ENCODE peak calls at places on chromosomes 13 and 19, in six cellular contexts. F is body of pancreas, P is uterus, D is tibial nerve, G is HCT116, U is stomach. Q is an unnamed sample.

GRCh38 chr19:3783660-3784584 is 2.3 kb downstream of the MATK start:
- DNase-seq in F (no peak), G (no peak), U (no peak), P (no peak), D (no peak), Q (no peak)

GRCh38 chr13:57640582-57640981 is 9.0 kb downstream of the PCDH17 start:
- DNase-seq in G (no peak), F (no peak), D (no peak), P (no peak), U (no peak), Q (no peak)

GRCh38 chr13:61358599-61358998 is 57.0 kb downstream of the PCDH20 start:
- DNase-seq in F (no peak), U (no peak), P (no peak), G (no peak), D (no peak), Q (no peak)

GRCh38 chr13:49524740-49525501 is 29.2 kb downstream of the PHF11 start:
- DNase-seq in G (no peak), U (no peak), F (no peak), P (no peak), D (no peak), Q (no peak)

GRCh38 chr13:46736568-46736967 is 60.4 kb downstream of the ESD start:
- DNase-seq in U (no peak), F (no peak), D (no peak), P (no peak), G (no peak), Q (no peak)

GRCh38 chr13:113404723-113405471 is 41.0 kb upstream of the GRTP1 start:
- DNase-seq in P (no peak), U (no peak), F (no peak), D (peak; percentile 2), G (no peak), Q (no peak)

GRCh38 chr13:35927554-35927953 is 203.6 kb downstream of the DCLK1 start:
- DNase-seq in P (peak; percentile 75), D (no peak), U (no peak), G (no peak), F (no peak), Q (peak; percentile 28)

GRCh38 chr13:109782066-109782822 is 4.1 kb downstream of the IRS2 start:
- DNase-seq in U (no peak), P (no peak), G (no peak), D (no peak), F (no peak), Q (no peak)

GRCh38 chr13:105395041-105395440 is 1140.4 kb downstream of the EFNB2 start:
- DNase-seq in G (no peak), P (no peak), F (no peak), D (no peak), U (no peak), Q (no peak)

GRCh38 chr19:11373166-11373884 is 1.1 kb upstream of the SWSAP1 start:
- DNase-seq in D (no peak), G (no peak), U (peak; percentile 44), P (no peak), F (peak; percentile 62), Q (no peak)

GRCh38 chr19:18368504-18369222 is 17.3 kb upstream of the GDF15 start:
- DNase-seq in U (peak; percentile 62), D (no peak), P (no peak), G (no peak), F (peak; percentile 78), Q (no peak)

GRCh38 chr13:79289557-79289956 is 116.5 kb downstream of the RBM26 start:
- DNase-seq in D (no peak), U (no peak), F (no peak), G (no peak), P (no peak), Q (no peak)

GRCh38 chr19:16209266-16209665 is 11.6 kb downstream of the AP1M1 start:
- DNase-seq in D (no peak), G (no peak), P (no peak), F (no peak), U (no peak), Q (no peak)

DNA sequence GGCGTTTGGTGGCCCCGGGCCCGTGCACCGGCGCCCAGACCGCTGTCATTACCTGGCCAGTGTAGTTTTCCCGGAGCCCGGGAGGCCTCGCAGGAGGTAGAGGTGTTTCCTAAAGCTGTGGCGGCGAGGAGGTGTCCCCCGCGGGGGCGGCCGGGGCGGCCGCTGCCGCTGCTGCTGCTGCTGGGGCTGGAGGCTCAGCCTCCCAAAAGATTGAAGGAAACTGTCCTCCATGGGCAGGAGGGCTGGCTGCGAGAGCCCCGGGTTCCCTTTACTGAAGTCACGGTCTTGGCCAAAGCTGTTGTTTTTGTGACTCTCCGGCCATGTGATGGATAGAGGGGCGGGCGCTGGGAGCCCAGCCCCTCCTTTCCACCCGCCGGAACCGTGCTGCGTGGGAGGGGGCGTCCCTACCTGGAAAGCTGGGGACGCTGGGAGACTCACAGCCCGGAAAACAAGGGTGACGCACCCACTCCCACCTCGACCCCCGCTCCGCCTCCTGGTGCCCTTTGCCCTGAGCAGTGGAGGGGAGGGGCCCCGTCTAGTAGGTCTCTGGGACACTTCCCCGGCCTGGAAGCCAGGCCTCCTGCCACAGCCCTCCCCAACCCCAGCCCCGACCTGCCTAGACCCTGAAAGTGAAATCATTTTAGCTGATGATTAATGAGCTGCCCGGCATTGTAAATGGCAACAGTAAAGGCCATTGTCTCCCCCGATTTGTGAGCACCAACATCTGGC is at the start of gene N4BP2L1:
- DNase-seq in U (peak; percentile 71), F (peak; percentile 88), P (peak; percentile 81), G (no peak), D (peak; percentile 63), Q (peak; percentile 50)
- TF ChIP-seq POLR2A in U (no peak), F (peak; percentile 83), P (peak; percentile 96), G (no peak), D (peak; percentile 96), Q (no peak)

DNA sequence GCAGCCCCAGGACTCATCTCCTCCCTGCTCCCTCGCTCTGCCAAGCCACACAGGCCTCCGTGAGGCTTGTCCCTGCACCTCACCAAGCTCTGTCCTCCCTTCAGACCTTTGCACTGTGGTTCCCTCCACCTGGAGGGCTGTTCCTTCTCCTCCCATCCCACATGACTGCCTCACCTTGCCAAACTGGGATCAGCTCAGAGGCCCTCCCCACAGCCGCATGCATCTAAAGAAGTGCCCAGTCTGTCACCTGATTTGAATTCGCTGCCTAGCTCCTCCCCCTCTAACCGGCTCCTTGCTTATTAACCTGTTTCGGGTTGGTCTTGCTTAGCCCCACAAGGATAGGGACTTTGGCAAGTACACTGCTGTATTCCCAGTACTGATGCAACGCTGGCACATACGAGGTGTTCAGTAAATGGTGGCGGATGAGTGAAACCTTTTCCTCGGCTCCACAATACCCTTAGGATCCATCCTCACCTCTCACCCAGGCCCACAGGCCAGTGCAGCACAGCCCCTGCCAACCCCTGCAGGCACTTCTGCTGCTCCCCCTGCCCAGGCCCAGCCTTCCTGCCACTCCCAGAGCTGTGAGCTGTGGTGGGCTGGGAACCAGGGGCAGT is 4.4 kb downstream of the AKT2 start:
- DNase-seq in U (peak; percentile 70), G (no peak), D (no peak), F (peak; percentile 63), P (no peak), Q (no peak)
- TF ChIP-seq POLR2A in U (no peak), G (no peak), D (no peak), F (no peak), P (no peak), Q (no peak)

GRCh38 chr19:2288010-2288742 is 6.2 kb upstream of the PEAK3 start:
- DNase-seq in P (no peak), U (no peak), D (no peak), G (no peak), F (no peak), Q (no peak)

GRCh38 chr19:2288743-2289713 is 7.1 kb upstream of the PEAK3 start:
- DNase-seq in D (no peak), U (no peak), P (no peak), F (no peak), G (no peak), Q (no peak)

GRCh38 chr19:2289714-2290435 is 7.9 kb upstream of the PEAK3 start:
- DNase-seq in D (no peak), U (peak; percentile 41), F (no peak), G (no peak), P (no peak), Q (no peak)

GRCh38 chr19:2291185-2291751 is 9.3 kb upstream of the PEAK3 start:
- DNase-seq in G (no peak), F (no peak), P (no peak), U (no peak), D (no peak), Q (no peak)

DNA sequence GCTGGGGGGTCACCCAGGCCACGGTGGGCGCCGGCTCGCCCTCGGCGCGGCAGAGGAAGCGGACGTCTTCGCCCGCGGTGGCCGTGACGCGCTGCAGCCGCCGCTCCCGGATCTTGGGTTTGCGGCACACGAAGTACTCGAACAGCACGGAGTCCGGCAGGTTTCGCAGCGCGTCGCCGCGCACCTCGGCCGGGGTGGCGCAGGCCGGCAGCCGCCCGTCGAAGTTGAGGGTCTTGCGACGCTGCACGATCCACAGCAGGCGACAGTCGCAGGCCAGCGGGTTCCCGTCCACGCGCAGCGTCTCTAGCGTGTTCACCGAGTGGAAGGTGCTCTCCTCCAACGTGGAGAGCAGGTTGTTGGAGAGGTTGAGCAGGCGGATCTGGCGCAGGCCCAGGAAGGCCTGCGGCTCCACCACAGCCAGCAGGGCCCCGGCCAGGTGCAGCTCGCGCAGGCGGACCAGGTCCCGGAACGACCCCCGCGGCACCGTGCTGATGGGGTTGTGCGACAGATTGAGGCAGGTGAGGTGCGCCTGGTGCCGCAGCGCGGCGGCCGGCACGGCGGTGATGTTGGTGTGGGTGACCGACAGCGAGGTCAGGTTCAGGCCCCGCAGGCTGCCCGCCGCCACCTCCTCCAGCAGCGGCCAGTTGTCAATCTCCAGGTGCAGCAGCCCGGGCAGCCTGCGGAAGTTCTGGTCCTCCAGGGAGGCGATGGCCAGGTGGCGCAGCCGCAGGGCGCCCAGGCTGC is 8.6 kb upstream of the PEAK3 start:
- DNase-seq in P (no peak), U (no peak), F (peak; percentile 23), G (no peak), D (no peak), Q (no peak)
- TF ChIP-seq POLR2A in P (no peak), U (no peak), F (no peak), G (no peak), D (no peak), Q (no peak)

GRCh38 chr19:38315657-38316476 is at the start of gene YIF1B:
- DNase-seq in U (peak; percentile 96), P (peak; percentile 97), G (peak; percentile 97), F (peak; percentile 97), D (peak; percentile 92), Q (peak; percentile 99)

GRCh38 chr19:38319421-38320258 is at the start of gene KCNK6:
- DNase-seq in G (no peak), P (peak; percentile 40), D (no peak), U (peak; percentile 70), F (peak; percentile 63), Q (no peak)

GRCh38 chr19:38318595-38319142 is 976 bp upstream of the KCNK6 start:
- DNase-seq in D (no peak), F (peak; percentile 52), G (no peak), U (no peak), P (peak; percentile 33), Q (no peak)

GRCh38 chr19:38316477-38317067 is 825 bp upstream of the YIF1B start:
- DNase-seq in F (no peak), U (no peak), G (no peak), D (no peak), P (no peak), Q (peak; percentile 69)

DNA sequence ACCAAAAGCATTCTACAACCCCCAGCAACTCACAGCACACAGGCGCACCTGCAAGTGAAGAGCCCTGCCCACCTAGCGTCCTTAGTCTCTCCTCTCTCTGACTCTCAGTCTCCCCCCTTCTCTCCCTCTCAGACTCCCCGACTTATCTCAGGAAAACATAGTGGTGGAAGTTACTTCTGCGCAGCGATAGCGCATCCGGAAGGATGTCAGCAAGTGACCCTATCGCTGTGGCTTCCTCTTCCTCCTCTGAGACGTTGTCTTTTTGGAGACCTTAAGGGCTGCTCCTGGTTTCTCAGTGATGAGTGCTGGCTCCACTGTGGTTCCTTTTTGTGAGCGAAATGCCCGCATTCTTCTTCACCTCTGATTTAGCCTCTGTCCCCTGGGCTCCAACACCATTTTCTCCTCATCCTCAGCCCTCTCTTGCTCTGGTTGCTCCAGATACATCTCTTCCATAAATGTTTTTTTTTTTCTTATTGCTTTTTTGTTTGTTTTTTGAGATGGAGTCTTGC is 1.4 kb upstream of the YIF1B start:
- DNase-seq in F (no peak), P (no peak), U (no peak), G (no peak), D (no peak), Q (no peak)
- TF ChIP-seq POLR2A in F (no peak), P (no peak), U (no peak), G (no peak), D (no peak), Q (no peak)

Q was measured in H54.